ENCODE peak calls at places on chromosomes 11 and 22, in eight cellular contexts. E is fibroblast of the conjunctiva; M is T-helper 2 cell; T is choroid plexus epithelial cell; I is stimulated activated CD8-positive, alpha-beta memory T cell treated with anti-CD3 and anti-CD28 coated beads, Interleukin-2, amount 100 ng/mL, for 1 hour; A is lower leg skin; L is RWPE1; O is stomach. H is an unnamed sample.
A peak's percentile ranks its signal among the peaks of the same experiment; 100 is the strongest.

GRCh38 chr22:44676441-44677298 is 25.3 kb upstream of the PRR5 start:
- DNase-seq in E (no peak), M (no peak), T (no peak), I (no peak), A (no peak), L (no peak), O (peak; percentile 50), H (no peak)

GRCh38 chr11:64021742-64022067 is 14.0 kb upstream of the FLRT1 start:
- DNase-seq in E (no peak), M (no peak), T (no peak), I (no peak), A (no peak), L (peak; percentile 50), O (no peak), H (no peak)

GRCh38 chr11:111331711-111332479 is 33.5 kb downstream of the POU2AF3 start:
- DNase-seq in E (no peak), M (no peak), T (no peak), I (no peak), A (no peak), L (no peak), O (no peak), H (no peak)

GRCh38 chr11:66891849-66892660 is 35.2 kb downstream of the LRFN4 start:
- DNase-seq in E (peak; percentile 86), M (peak; percentile 41), T (peak; percentile 96), I (no peak), A (peak; percentile 38), L (peak; percentile 95), O (peak; percentile 70), H (peak; percentile 79)

GRCh38 chr11:8766993-8767374 is 84.4 kb downstream of the RPL27A start:
- DNase-seq in E (no peak), M (no peak), T (no peak), I (no peak), A (no peak), L (no peak), O (no peak), H (no peak)

GRCh38 chr11:117075186-117075585 is 23.0 kb downstream of the SIK3 start:
- DNase-seq in E (no peak), M (no peak), T (no peak), I (no peak), A (no peak), L (no peak), O (no peak), H (no peak)

GRCh38 chr22:37896181-37896592 is 9.9 kb upstream of the MICALL1 start:
- DNase-seq in E (no peak), M (no peak), T (peak; percentile 71), I (peak; percentile 21), A (no peak), L (peak; percentile 84), O (peak; percentile 42), H (no peak)

GRCh38 chr22:22687638-22688500 is 43.5 kb downstream of the GGTLC2 start:
- DNase-seq in E (peak; percentile 33), M (no peak), T (peak; percentile 84), I (no peak), A (peak; percentile 24), L (peak; percentile 23), O (peak; percentile 34), H (no peak)

GRCh38 chr11:61406067-61406466 is 13.7 kb downstream of the TMEM216 start:
- DNase-seq in E (no peak), M (no peak), T (no peak), I (no peak), A (no peak), L (no peak), O (no peak), H (no peak)

GRCh38 chr22:44033689-44034088 is 9.6 kb downstream of the PARVB start:
- DNase-seq in E (no peak), M (no peak), T (peak; percentile 91), I (no peak), A (no peak), L (no peak), O (no peak), H (no peak)

GRCh38 chr11:105741488-105742020 is 131.7 kb downstream of the GRIA4 start:
- DNase-seq in E (no peak), M (no peak), T (no peak), I (no peak), A (no peak), L (no peak), O (no peak), H (no peak)

GRCh38 chr22:33908201-33909074 is 11.8 kb downstream of the LARGE1 start:
- DNase-seq in E (no peak), M (no peak), T (no peak), I (no peak), A (no peak), L (no peak), O (no peak), H (no peak)

GRCh38 chr22:38261478-38261803 is 11.4 kb downstream of the TMEM184B start:
- DNase-seq in E (no peak), M (no peak), T (no peak), I (no peak), A (no peak), L (no peak), O (no peak), H (no peak)

GRCh38 chr22:31659246-31659645 is 2.8 kb downstream of the PISD start:
- DNase-seq in E (no peak), M (no peak), T (no peak), I (no peak), A (no peak), L (no peak), O (no peak), H (no peak)

GRCh38 chr11:17649696-17650600 is 69.4 kb upstream of the MYOD1 start:
- DNase-seq in E (no peak), M (no peak), T (peak; percentile 1), I (no peak), A (no peak), L (peak; percentile 32), O (no peak), H (no peak)

GRCh38 chr11:104522650-104523049 is 358.7 kb upstream of the PDGFD start:
- DNase-seq in E (no peak), M (no peak), T (peak; percentile 70), I (no peak), A (no peak), L (no peak), O (no peak), H (peak; percentile 26)

GRCh38 chr22:49724893-49725489 is 102.7 kb downstream of the BRD1 start:
- DNase-seq in E (no peak), M (peak; percentile 57), T (peak; percentile 62), I (peak; percentile 24), A (no peak), L (peak; percentile 8), O (peak; percentile 40), H (peak; percentile 1)

GRCh38 chr11:128213461-128213860 is 373.9 kb downstream of the ETS1 start:
- DNase-seq in E (no peak), M (no peak), T (no peak), I (no peak), A (no peak), L (no peak), O (no peak), H (no peak)

GRCh38 chr22:48703265-48703941 is 1124.3 kb downstream of the BRD1 start:
- DNase-seq in E (no peak), M (no peak), T (no peak), I (no peak), A (no peak), L (no peak), O (no peak), H (no peak)

GRCh38 chr11:104870910-104871309 is 27.4 kb downstream of the CASP12 start:
- DNase-seq in E (no peak), M (no peak), T (peak; percentile 59), I (no peak), A (no peak), L (no peak), O (no peak), H (peak; percentile 27)

GRCh38 chr11:72222907-72223614 is 1.5 kb upstream of the INPPL1 start:
- DNase-seq in E (peak; percentile 90), M (peak; percentile 91), T (peak; percentile 96), I (peak; percentile 88), A (peak; percentile 93), L (peak; percentile 76), O (peak; percentile 96), H (peak; percentile 58)

GRCh38 chr11:34259087-34259486 is 98.7 kb downstream of the ABTB2 start:
- DNase-seq in E (no peak), M (no peak), T (no peak), I (no peak), A (no peak), L (no peak), O (no peak), H (no peak)

GRCh38 chr11:116813170-116813569 is 9.9 kb downstream of the APOA4 start:
- DNase-seq in E (no peak), M (no peak), T (no peak), I (no peak), A (no peak), L (no peak), O (peak; percentile 11), H (no peak)

H was measured in non-pigmented ciliary epithelial cell.